ENCODE peak calls at places on chromosome 14, in four cellular contexts. N is tibial nerve, A is adrenal gland, Z is suprapubic skin. D is an unnamed sample.

GRCh38 chr14:63573579-63573978 is 30.4 kb upstream of the PPP2R5E start:
- DNase-seq in N (no peak), A (peak; percentile 11), Z (no peak), D (no peak)

GRCh38 chr14:36720657-36721056 is 59.0 kb downstream of the PAX9 start:
- DNase-seq in N (no peak), A (no peak), Z (no peak), D (peak; percentile 60)

GRCh38 chr14:88248606-88249005 is 74.5 kb downstream of the KCNK10 start:
- DNase-seq in N (no peak), A (no peak), Z (no peak), D (no peak)

GRCh38 chr14:65359503-65359902 is 53.0 kb upstream of the FUT8 start:
- DNase-seq in N (no peak), A (no peak), Z (no peak), D (no peak)

GRCh38 chr14:84490081-84490480 is 1039.9 kb upstream of the FLRT2 start:
- DNase-seq in N (no peak), A (no peak), Z (no peak), D (no peak)

GRCh38 chr14:105632010-105632409 is 105.6 kb downstream of the TMEM121 start:
- DNase-seq in N (no peak), A (no peak), Z (no peak), D (no peak)

GRCh38 chr14:68834816-68835215 is 41.9 kb upstream of the ZFP36L1 start:
- DNase-seq in N (no peak), A (no peak), Z (no peak), D (no peak)

GRCh38 chr14:69693823-69694729 is 72.9 kb upstream of the SRSF5 start:
- DNase-seq in N (no peak), A (peak; percentile 87), Z (no peak), D (no peak)

GRCh38 chr14:77023001-77023996 is 5.2 kb downstream of the IRF2BPL start:
- DNase-seq in N (no peak), A (peak; percentile 37), Z (no peak), D (no peak)

GRCh38 chr14:22070119-22070982 is 396.7 kb upstream of the OR4E1 start:
- DNase-seq in N (no peak), A (no peak), Z (no peak), D (no peak)

GRCh38 chr14:76112889-76113611 is 38.7 kb upstream of the GPATCH2L start:
- DNase-seq in N (no peak), A (no peak), Z (no peak), D (no peak)

GRCh38 chr14:24334431-24335271 is at the start of gene ADCY4:
- DNase-seq in N (no peak), A (peak; percentile 32), Z (no peak), D (no peak)

GRCh38 chr14:75440733-75441474 is 13.1 kb downstream of the JDP2 start:
- DNase-seq in N (peak; percentile 57), A (peak; percentile 50), Z (no peak), D (no peak)

GRCh38 chr14:100118377-100119011 is 41.0 kb downstream of the DEGS2 start:
- DNase-seq in N (no peak), A (no peak), Z (no peak), D (no peak)

GRCh38 chr14:38255673-38256357 is at the start of gene CLEC14A:
- DNase-seq in N (peak; percentile 29), A (peak; percentile 29), Z (peak; percentile 78), D (no peak)

GRCh38 chr14:68896132-68896531 is 83.0 kb downstream of the ACTN1 start:
- DNase-seq in N (no peak), A (no peak), Z (no peak), D (no peak)

GRCh38 chr14:98903371-98903770 is 368.6 kb downstream of the BCL11B start:
- DNase-seq in N (no peak), A (no peak), Z (no peak), D (no peak)

GRCh38 chr14:50920482-50921225 is 23.6 kb downstream of the PYGL start:
- DNase-seq in N (no peak), A (no peak), Z (no peak), D (peak; percentile 68)

GRCh38 chr14:67665886-67666285 is 8.5 kb downstream of the VTI1B start:
- DNase-seq in N (no peak), A (no peak), Z (no peak), D (no peak)

GRCh38 chr14:52005625-52006024 is 16.3 kb downstream of the RTRAF start:
- DNase-seq in N (no peak), A (no peak), Z (no peak), D (no peak)
- TF ChIP-seq POLR2A in N (no peak), A (no peak), Z (no peak), D (no peak)

GRCh38 chr14:61699092-61699491 is 3.8 kb downstream of the HIF1A start:
- DNase-seq in N (no peak), A (no peak), Z (no peak), D (no peak)
- TF ChIP-seq POLR2A in N (no peak), A (peak; percentile 13), Z (no peak), D (no peak)

GRCh38 chr14:32702571-32702970 is 236.1 kb upstream of the NPAS3 start:
- DNase-seq in N (peak; percentile 16), A (peak; percentile 24), Z (no peak), D (no peak)
- TF ChIP-seq POLR2A in N (no peak), A (no peak), Z (no peak), D (no peak)

GRCh38 chr14:104337381-104337780 is 199.0 kb downstream of the KIF26A start:
- DNase-seq in N (no peak), A (no peak), Z (peak; percentile 53), D (no peak)

GRCh38 chr14:104341532-104342434 is 203.4 kb downstream of the KIF26A start:
- DNase-seq in N (no peak), A (peak; percentile 81), Z (no peak), D (no peak)

GRCh38 chr14:104343294-104343625 is 204.9 kb downstream of the KIF26A start:
- DNase-seq in N (no peak), A (no peak), Z (peak; percentile 71), D (no peak)

GRCh38 chr14:104342435-104343293 is 204.3 kb downstream of the KIF26A start:
- DNase-seq in N (no peak), A (peak; percentile 31), Z (peak; percentile 76), D (no peak)

GRCh38 chr14:104339829-104340228 is 201.4 kb downstream of the KIF26A start:
- DNase-seq in N (no peak), A (no peak), Z (no peak), D (no peak)
- TF ChIP-seq POLR2A in N (no peak), A (no peak), Z (no peak), D (no peak)

GRCh38 chr14:91395466-91395865 is 22.2 kb downstream of the CCDC88C start:
- DNase-seq in N (no peak), A (no peak), Z (no peak), D (no peak)

GRCh38 chr14:91395998-91396660 is 21.5 kb downstream of the CCDC88C start:
- DNase-seq in N (no peak), A (no peak), Z (no peak), D (no peak)

GRCh38 chr14:91390165-91390778 is 27.3 kb downstream of the CCDC88C start:
- DNase-seq in N (no peak), A (no peak), Z (no peak), D (no peak)

GRCh38 chr14:91394105-91395081 is 23.2 kb downstream of the CCDC88C start:
- DNase-seq in N (no peak), A (no peak), Z (no peak), D (no peak)

DNA sequence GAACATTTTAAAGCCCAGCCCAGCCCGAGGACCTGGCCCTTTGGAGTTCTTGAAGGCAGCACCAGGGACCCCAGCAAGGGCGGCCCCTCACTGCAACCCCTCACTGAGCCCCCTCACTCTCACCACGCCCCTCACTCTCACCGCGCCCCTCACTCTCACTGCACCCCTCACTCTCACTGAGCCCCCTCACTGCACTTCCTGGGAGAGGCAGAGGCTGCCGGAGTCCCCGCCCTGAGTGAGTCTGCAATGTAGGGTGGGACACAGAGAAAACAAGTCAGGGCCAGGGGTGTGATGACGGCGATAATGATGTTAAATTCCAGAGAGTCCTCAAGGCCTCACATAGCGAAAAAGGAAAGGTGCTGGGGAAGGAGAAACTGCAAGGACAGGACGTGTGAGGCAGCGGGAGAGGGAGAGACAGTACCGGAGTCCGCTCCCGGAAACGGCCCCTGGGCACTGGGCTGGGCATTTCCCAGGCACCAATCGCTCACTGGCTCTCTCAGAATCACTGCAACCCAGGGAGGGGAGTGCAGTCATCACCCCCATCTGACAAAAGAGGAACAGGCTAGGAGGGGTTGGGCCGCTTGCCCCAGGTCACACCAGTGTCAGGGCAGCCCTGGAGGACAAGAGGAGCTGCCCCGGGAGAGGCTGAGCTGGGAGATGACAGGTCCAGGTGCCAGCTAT is 24.9 kb downstream of the CCDC88C start:
- DNase-seq in N (no peak), A (no peak), Z (no peak), D (no peak)
- TF ChIP-seq POLR2A in N (no peak), A (no peak), Z (no peak), D (no peak)

GRCh38 chr14:23071244-23071974 is 14.1 kb upstream of the CDH24 start:
- DNase-seq in N (peak; percentile 65), A (peak; percentile 93), Z (peak; percentile 87), D (peak; percentile 97)
- TF ChIP-seq POLR2A in N (peak; percentile 51), A (peak; percentile 81), Z (no peak), D (no peak)

D was measured in esophagus muscularis mucosa.